ENCODE peak calls at places on chromosome 6, in ten cellular contexts. U, D, V, T, M, E, B, C, R and G are unnamed samples.

GRCh38 chr6:154719433-154719832 is 13.8 kb upstream of the SCAF8 start:
- DNase-seq in E (no peak), M (no peak), V (no peak), R (no peak), B (no peak), T (no peak), D (no peak), U (no peak), C (no peak), G (no peak)

GRCh38 chr6:27209659-27210269 is 37.7 kb upstream of the PRSS16 start:
- DNase-seq in M (no peak), E (no peak), R (no peak), D (no peak), B (no peak), U (no peak), T (no peak), C (peak), V (peak), G (no peak)

GRCh38 chr6:85460154-85460950 is 10.5 kb downstream of the NT5E start:
- DNase-seq in B (no peak), C (no peak), R (no peak), V (no peak), E (no peak), M (no peak), T (no peak), U (no peak), D (no peak), G (peak)

GRCh38 chr6:78483141-78483540 is 384.2 kb upstream of the IRAK1BP1 start:
- DNase-seq in T (no peak), R (no peak), U (no peak), V (no peak), E (no peak), B (no peak), M (no peak), D (no peak), C (no peak), G (no peak)

GRCh38 chr6:83221886-83222479 is 28.8 kb downstream of the RWDD2A start:
- DNase-seq in D (no peak), E (no peak), R (no peak), V (peak), U (peak), C (peak), T (no peak), B (peak), M (no peak), G (no peak)

GRCh38 chr6:57207141-57207540 is 15.0 kb downstream of the RAB23 start:
- DNase-seq in V (peak), U (peak), C (peak), T (no peak), M (no peak), E (no peak), D (no peak), B (no peak), R (no peak), G (no peak)

GRCh38 chr6:16236648-16237199 is 1.7 kb upstream of the GMPR start:
- DNase-seq in M (peak), T (no peak), U (peak), E (no peak), V (no peak), C (peak), D (peak), R (no peak), B (no peak), G (no peak)

GRCh38 chr6:162728177-162728571 is 400 bp downstream of the PACRG start:
- DNase-seq in M (no peak), U (no peak), E (no peak), V (no peak), D (peak), T (no peak), C (no peak), B (no peak), R (no peak), G (no peak)

GRCh38 chr6:21305827-21306469 is 287.6 kb upstream of the SOX4 start:
- DNase-seq in E (no peak), D (no peak), B (no peak), C (no peak), T (no peak), M (no peak), U (peak), R (no peak), V (peak), G (no peak)

GRCh38 chr6:153702671-153703070 is 336.4 kb upstream of the OPRM1 start:
- DNase-seq in D (no peak), B (no peak), T (no peak), R (no peak), U (peak), E (no peak), V (no peak), M (no peak), C (no peak), G (no peak)

GRCh38 chr6:149961728-149962425 is 1.9 kb upstream of the ULBP1 start:
- DNase-seq in B (peak), U (peak), C (peak), V (peak), D (no peak), M (no peak), T (no peak), E (no peak), R (peak), G (no peak)

GRCh38 chr6:48289841-48290240 is 178.8 kb upstream of the PTCHD4 start:
- DNase-seq in U (no peak), E (no peak), C (no peak), M (no peak), D (no peak), R (no peak), T (no peak), V (no peak), B (no peak), G (no peak)